ENCODE peak calls at places on chromosomes 13 and 19, in ten cellular contexts. G is BJ, P is fibroblast of lung, W is transverse colon, K is ascending aorta, E is BE2C, Y is upper lobe of right lung, O is PC-3, A is astrocyte of the cerebellum, C is A549. X is an unnamed sample.

GRCh38 chr13:29156136-29156535 is 336.0 kb downstream of the MTUS2 start:
- DNase-seq in G (no peak), P (no peak), W (no peak), K (no peak), E (no peak), Y (no peak), O (no peak), A (no peak), C (no peak), X (no peak)

GRCh38 chr19:32403291-32403995 is 2.1 kb upstream of the DPY19L3 start:
- DNase-seq in G (no peak), P (no peak), W (no peak), K (no peak), E (no peak), Y (no peak), O (no peak), A (no peak), C (no peak), X (no peak)

GRCh38 chr13:75566658-75567057 is 17.1 kb downstream of the UCHL3 start:
- DNase-seq in G (peak), P (peak), W (no peak), K (no peak), E (no peak), Y (no peak), O (peak), A (peak), C (peak), X (peak)

GRCh38 chr13:23902975-23903905 is 5.9 kb upstream of the C1QTNF9B start:
- DNase-seq in G (no peak), P (no peak), W (no peak), K (no peak), E (peak), Y (peak), O (no peak), A (no peak), C (no peak), X (no peak)

GRCh38 chr19:57406516-57407123 is 4.3 kb upstream of the ZNF17 start:
- DNase-seq in G (no peak), P (peak), W (peak), K (no peak), E (peak), Y (peak), O (peak), A (no peak), C (no peak), X (no peak)

GRCh38 chr19:7801020-7801570 is 28.9 kb upstream of the EVI5L start:
- DNase-seq in G (no peak), P (no peak), W (no peak), K (no peak), E (no peak), Y (no peak), O (no peak), A (no peak), C (no peak), X (no peak)

GRCh38 chr19:55597493-55597892 is 1.8 kb downstream of the FIZ1 start:
- DNase-seq in G (no peak), P (no peak), W (no peak), K (no peak), E (no peak), Y (peak), O (no peak), A (no peak), C (no peak), X (no peak)

GRCh38 chr13:98222081-98222554 is 45.0 kb upstream of the RNF113B start:
- DNase-seq in G (no peak), P (no peak), W (peak), K (no peak), E (no peak), Y (no peak), O (peak), A (peak), C (no peak), X (peak)

GRCh38 chr13:34412295-34412694 is 529.8 kb upstream of the NBEA start:
- DNase-seq in G (no peak), P (no peak), W (no peak), K (no peak), E (no peak), Y (no peak), O (peak), A (no peak), C (no peak), X (no peak)

GRCh38 chr13:56349866-56350265 is 790.9 kb upstream of the PRR20A start:
- DNase-seq in G (no peak), P (no peak), W (no peak), K (no peak), E (no peak), Y (no peak), O (no peak), A (no peak), C (no peak), X (no peak)

GRCh38 chr13:75947448-75947847 is 311.3 kb downstream of the LMO7 start:
- DNase-seq in G (no peak), P (no peak), W (no peak), K (no peak), E (no peak), Y (no peak), O (no peak), A (no peak), C (no peak), X (no peak)

GRCh38 chr19:4456843-4457653 is 546 bp downstream of the UBXN6 start:
- DNase-seq in G (no peak), P (peak), W (peak), K (no peak), E (peak), Y (no peak), O (no peak), A (no peak), C (peak), X (no peak)

GRCh38 chr19:8005534-8006256 is at the start of gene ELAVL1:
- DNase-seq in G (no peak), P (peak), W (peak), K (peak), E (peak), Y (peak), O (peak), A (peak), C (peak), X (no peak)

GRCh38 chr19:14413355-14413754 is 5.8 kb downstream of the DDX39A start:
- DNase-seq in G (no peak), P (no peak), W (no peak), K (no peak), E (no peak), Y (no peak), O (no peak), A (no peak), C (no peak), X (no peak)

GRCh38 chr19:14418743-14419037 is 451 bp downstream of the DDX39A start:
- DNase-seq in G (no peak), P (no peak), W (no peak), K (no peak), E (no peak), Y (no peak), O (no peak), A (no peak), C (no peak), X (no peak)

GRCh38 chr19:14416743-14417214 is 2.4 kb downstream of the DDX39A start:
- DNase-seq in G (no peak), P (no peak), W (peak), K (no peak), E (no peak), Y (no peak), O (no peak), A (no peak), C (no peak), X (no peak)

GRCh38 chr19:14413765-14414171 is 5.4 kb downstream of the DDX39A start:
- DNase-seq in G (no peak), P (peak), W (no peak), K (no peak), E (peak), Y (no peak), O (no peak), A (peak), C (no peak), X (no peak)

GRCh38 chr19:14419038-14419813 is at the start of gene DDX39A:
- DNase-seq in G (peak), P (peak), W (peak), K (peak), E (peak), Y (peak), O (peak), A (peak), C (peak), X (peak)
- TF ChIP-seq CTCF in G (no peak), P (no peak), W (no peak), K (no peak), E (no peak), Y (no peak), O (no peak), A (no peak), C (no peak), X (no peak)

GRCh38 chr19:50060107-50060506 is 34.3 kb downstream of the ZNF473 start:
- DNase-seq in G (no peak), P (no peak), W (no peak), K (no peak), E (no peak), Y (no peak), O (no peak), A (no peak), C (no peak), X (no peak)

GRCh38 chr19:50053119-50053518 is 27.3 kb downstream of the ZNF473 start:
- DNase-seq in G (no peak), P (no peak), W (no peak), K (no peak), E (no peak), Y (no peak), O (no peak), A (no peak), C (no peak), X (no peak)

GRCh38 chr19:50061650-50062049 is 35.8 kb downstream of the ZNF473 start:
- DNase-seq in G (no peak), P (no peak), W (no peak), K (no peak), E (no peak), Y (no peak), O (no peak), A (no peak), C (no peak), X (peak)

GRCh38 chr19:50058425-50058824 is 32.6 kb downstream of the ZNF473 start:
- DNase-seq in G (no peak), P (no peak), W (no peak), K (no peak), E (no peak), Y (no peak), O (no peak), A (no peak), C (no peak), X (no peak)

GRCh38 chr19:50059045-50059444 is 33.2 kb downstream of the ZNF473 start:
- DNase-seq in G (no peak), P (no peak), W (no peak), K (no peak), E (no peak), Y (no peak), O (no peak), A (no peak), C (no peak), X (no peak)
- H3K4me3 ChIP-seq in G (no peak), P (no peak), W (no peak), K (no peak), E (no peak), Y (no peak), O (no peak), A (no peak), C (no peak), X (no peak)

GRCh38 chr19:18339703-18340102 is 695 bp upstream of the PGPEP1 start:
- DNase-seq in G (no peak), P (no peak), W (no peak), K (no peak), E (no peak), Y (no peak), O (peak), A (no peak), C (peak), X (no peak)
- TF ChIP-seq CTCF in G (peak), P (peak), W (no peak), K (peak), E (peak), Y (no peak), O (peak), A (peak), C (peak), X (peak)

GRCh38 chr19:44740351-44740824 is 8.1 kb upstream of the BCL3 start:
- DNase-seq in G (no peak), P (no peak), W (no peak), K (no peak), E (no peak), Y (no peak), O (no peak), A (no peak), C (no peak), X (no peak)

GRCh38 chr19:44738161-44738535 is 10.4 kb upstream of the BCL3 start:
- DNase-seq in G (no peak), P (no peak), W (no peak), K (no peak), E (no peak), Y (no peak), O (no peak), A (no peak), C (no peak), X (no peak)

GRCh38 chr19:44737238-44738160 is 11.0 kb upstream of the BCL3 start:
- DNase-seq in G (no peak), P (no peak), W (peak), K (no peak), E (no peak), Y (no peak), O (no peak), A (peak), C (peak), X (no peak)

GRCh38 chr19:44741258-44741731 is 7.2 kb upstream of the BCL3 start:
- DNase-seq in G (no peak), P (peak), W (peak), K (no peak), E (no peak), Y (no peak), O (peak), A (no peak), C (no peak), X (no peak)

DNA sequence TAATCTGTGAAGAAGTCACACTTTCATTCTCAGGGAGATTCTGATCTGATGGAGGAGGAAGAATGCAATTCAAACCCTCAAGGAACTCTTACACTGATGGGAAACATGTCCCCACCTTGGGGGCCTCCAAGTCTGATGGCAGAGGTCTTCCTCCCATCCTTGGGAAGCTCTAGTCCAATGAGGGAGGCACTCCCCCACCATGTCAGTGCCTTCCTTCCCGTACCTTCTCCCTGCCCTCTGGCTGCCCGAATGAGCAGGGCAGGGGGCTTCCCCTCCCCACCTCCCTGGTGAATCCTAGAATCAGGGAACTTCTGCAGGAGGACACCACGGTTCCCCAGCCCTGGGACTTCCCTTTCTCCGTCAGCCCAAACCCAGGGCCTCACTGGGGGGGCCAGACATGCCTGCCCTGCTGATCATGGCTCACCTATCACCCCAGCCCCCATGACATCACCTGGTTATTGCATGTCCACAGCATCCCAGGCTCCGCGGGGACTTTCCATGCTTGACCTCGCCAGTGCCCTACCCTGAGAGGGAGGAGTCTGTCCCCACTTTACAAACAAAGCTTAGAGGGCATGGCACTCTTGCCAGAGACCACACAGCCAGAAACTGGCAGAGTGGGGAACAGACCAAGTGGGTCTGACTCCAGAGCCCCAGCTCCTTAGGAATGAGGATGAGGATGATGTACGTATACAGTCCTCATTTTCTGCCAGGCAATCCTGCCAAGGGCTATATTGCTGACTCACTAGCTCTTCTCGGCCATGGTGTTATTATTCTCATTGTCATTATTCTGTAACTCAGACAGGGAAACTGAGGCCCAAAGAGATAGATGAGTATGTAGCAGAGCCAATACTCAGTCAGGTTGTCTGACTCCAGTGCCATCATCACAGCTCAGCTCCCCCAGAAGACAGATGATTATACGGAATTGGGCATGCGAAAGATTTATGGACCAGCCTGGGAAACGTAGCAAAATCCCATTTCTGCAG is 9.6 kb upstream of the BCL3 start:
- DNase-seq in G (no peak), P (no peak), W (peak), K (no peak), E (no peak), Y (no peak), O (no peak), A (no peak), C (peak), X (no peak)
- H3K4me3 ChIP-seq in G (no peak), P (no peak), W (no peak), K (no peak), E (no peak), Y (no peak), O (no peak), A (no peak), C (peak), X (no peak)

GRCh38 chr19:38686530-38686888 is 39.1 kb downstream of the ACTN4 start:
- DNase-seq in G (no peak), P (no peak), W (peak), K (no peak), E (no peak), Y (no peak), O (no peak), A (no peak), C (no peak), X (no peak)
- TF ChIP-seq CTCF in G (no peak), P (no peak), W (no peak), K (no peak), E (no peak), Y (no peak), O (no peak), A (no peak), C (no peak), X (no peak)

DNA sequence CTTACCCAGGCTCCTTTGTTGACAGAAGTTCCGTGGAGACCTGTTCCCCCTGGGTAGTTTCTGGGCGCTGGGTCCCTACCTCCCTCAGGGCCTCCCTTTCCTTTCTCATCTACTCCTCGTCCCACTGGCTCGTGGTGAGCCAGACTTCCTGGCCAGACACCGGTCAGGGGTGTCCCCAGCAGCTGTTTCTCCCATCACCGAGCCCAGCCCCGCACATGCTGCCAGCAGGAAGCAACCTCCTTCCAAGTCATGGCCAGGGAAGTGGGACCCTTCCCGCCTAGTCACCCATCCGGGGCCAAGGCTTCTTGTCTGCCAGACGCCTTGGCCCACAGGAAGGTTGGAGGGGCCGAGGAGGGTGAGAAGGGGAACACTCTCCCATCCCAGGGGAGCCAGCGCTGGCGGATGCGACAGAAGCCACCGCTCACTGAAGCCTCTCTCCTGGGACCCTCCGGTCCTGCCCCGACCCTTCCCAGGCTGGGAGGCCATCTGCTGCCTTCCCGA is 5.7 kb downstream of the PAK4 start:
- DNase-seq in G (no peak), P (no peak), W (no peak), K (no peak), E (peak), Y (no peak), O (no peak), A (no peak), C (no peak), X (no peak)
- H3K4me3 ChIP-seq in G (no peak), P (no peak), W (no peak), K (no peak), E (no peak), Y (no peak), O (no peak), A (no peak), C (no peak), X (peak)

DNA sequence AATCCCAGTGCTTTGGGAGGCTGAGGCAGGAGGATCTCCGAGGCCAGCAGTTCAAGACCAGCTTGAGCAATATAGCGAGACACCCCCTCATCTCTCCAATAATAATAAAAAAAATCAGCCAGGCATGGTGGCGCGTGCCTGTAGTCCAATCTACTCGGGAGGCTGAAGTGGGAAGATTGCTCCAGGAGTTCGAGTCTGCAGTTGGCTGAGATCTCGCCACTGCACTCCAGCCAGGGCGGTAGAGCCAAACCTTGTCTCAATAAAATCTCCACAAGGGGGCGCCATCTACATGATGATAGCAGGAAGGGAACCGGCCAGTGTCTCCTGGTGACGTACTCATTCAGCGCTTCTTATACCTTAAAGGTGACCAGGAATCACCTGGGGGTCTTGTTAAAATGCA is 13.6 kb upstream of the C5AR1 start:
- DNase-seq in G (no peak), P (peak), W (peak), K (no peak), E (peak), Y (no peak), O (peak), A (peak), C (peak), X (peak)
- TF ChIP-seq CTCF in G (peak), P (peak), W (peak), K (peak), E (peak), Y (peak), O (peak), A (peak), C (peak), X (peak)